ENCODE peak calls at places on chromosomes 11 and 22, in eight cellular contexts. S, C, U, Q, Y, K, J and W are unnamed samples.

GRCh38 chr11:46247090-46247489 is 30.4 kb upstream of the CREB3L1 start:
- DNase-seq in S (no peak), C (no peak), U (no peak), Q (no peak), Y (no peak), K (no peak), J (no peak), W (no peak)

GRCh38 chr11:134460044-134460371 is 48.0 kb upstream of the B3GAT1 start:
- DNase-seq in S (no peak), C (no peak), U (no peak), Q (no peak), Y (peak), K (no peak), J (no peak), W (no peak)

GRCh38 chr22:43540570-43540969 is 128.8 kb downstream of the MPPED1 start:
- DNase-seq in S (no peak), C (no peak), U (no peak), Q (no peak), Y (peak), K (no peak), J (no peak), W (no peak)

GRCh38 chr11:3916962-3917361 is 61.5 kb downstream of the STIM1 start:
- DNase-seq in S (no peak), C (no peak), U (no peak), Q (no peak), Y (no peak), K (no peak), J (no peak), W (no peak)

GRCh38 chr11:267491-267994 is 10.7 kb upstream of the NLRP6 start:
- DNase-seq in S (no peak), C (no peak), U (no peak), Q (no peak), Y (no peak), K (no peak), J (peak), W (no peak)

GRCh38 chr11:129223260-129223659 is 31.1 kb upstream of the ARHGAP32 start:
- DNase-seq in S (no peak), C (no peak), U (no peak), Q (no peak), Y (no peak), K (no peak), J (no peak), W (no peak)

GRCh38 chr11:116955949-116956348 is 118.5 kb upstream of the APOA1 start:
- DNase-seq in S (no peak), C (no peak), U (no peak), Q (no peak), Y (no peak), K (no peak), J (no peak), W (no peak)

GRCh38 chr11:110086892-110087309 is 6.3 kb upstream of the ZC3H12C start:
- DNase-seq in S (peak), C (no peak), U (no peak), Q (no peak), Y (no peak), K (no peak), J (peak), W (no peak)

GRCh38 chr22:43467171-43467570 is 55.4 kb downstream of the MPPED1 start:
- DNase-seq in S (no peak), C (no peak), U (no peak), Q (no peak), Y (peak), K (peak), J (no peak), W (no peak)

GRCh38 chr11:96014234-96014633 is 90.3 kb upstream of the MTMR2 start:
- DNase-seq in S (no peak), C (no peak), U (peak), Q (no peak), Y (no peak), K (no peak), J (no peak), W (no peak)

GRCh38 chr11:47177846-47178245 is 1.2 kb upstream of the ARFGAP2 start:
- DNase-seq in S (no peak), C (no peak), U (no peak), Q (no peak), Y (peak), K (peak), J (no peak), W (no peak)

GRCh38 chr11:62130498-62131464 is 7.0 kb downstream of the INCENP start:
- DNase-seq in S (no peak), C (peak), U (no peak), Q (no peak), Y (peak), K (no peak), J (no peak), W (no peak)

GRCh38 chr11:61516675-61517516 is 8.3 kb downstream of the LRRC10B start:
- DNase-seq in S (peak), C (peak), U (no peak), Q (no peak), Y (peak), K (peak), J (no peak), W (no peak)

GRCh38 chr22:50506611-50507420 is 686 bp downstream of the LMF2 start:
- DNase-seq in S (no peak), C (no peak), U (no peak), Q (no peak), Y (peak), K (peak), J (peak), W (no peak)

GRCh38 chr11:108220721-108221346 is 1.6 kb downstream of the NPAT start:
- DNase-seq in S (no peak), C (no peak), U (no peak), Q (no peak), Y (no peak), K (no peak), J (no peak), W (no peak)

GRCh38 chr11:133153031-133153430 is 379.3 kb downstream of the OPCML start:
- DNase-seq in S (no peak), C (peak), U (no peak), Q (no peak), Y (no peak), K (no peak), J (no peak), W (no peak)

GRCh38 chr11:96054870-96055705 is 131.2 kb upstream of the MTMR2 start:
- DNase-seq in S (peak), C (no peak), U (peak), Q (no peak), Y (no peak), K (no peak), J (no peak), W (no peak)

GRCh38 chr22:17875156-17875555 is 100.9 kb upstream of the BID start:
- DNase-seq in S (no peak), C (no peak), U (no peak), Q (no peak), Y (no peak), K (no peak), J (no peak), W (no peak)

GRCh38 chr11:116276051-116277044 is 496.4 kb downstream of the BUD13 start:
- DNase-seq in S (peak), C (peak), U (peak), Q (peak), Y (peak), K (peak), J (peak), W (peak)

GRCh38 chr22:29002603-29003002 is 59.0 kb downstream of the C22orf31 start:
- DNase-seq in S (no peak), C (no peak), U (no peak), Q (no peak), Y (no peak), K (no peak), J (no peak), W (no peak)

GRCh38 chr11:46914363-46914762 is 4.0 kb downstream of the LRP4 start:
- DNase-seq in S (no peak), C (no peak), U (no peak), Q (no peak), Y (no peak), K (no peak), J (no peak), W (no peak)

GRCh38 chr11:103888541-103888951 is 147.9 kb upstream of the DDI1 start:
- DNase-seq in S (no peak), C (no peak), U (no peak), Q (no peak), Y (no peak), K (no peak), J (no peak), W (no peak)

DNA sequence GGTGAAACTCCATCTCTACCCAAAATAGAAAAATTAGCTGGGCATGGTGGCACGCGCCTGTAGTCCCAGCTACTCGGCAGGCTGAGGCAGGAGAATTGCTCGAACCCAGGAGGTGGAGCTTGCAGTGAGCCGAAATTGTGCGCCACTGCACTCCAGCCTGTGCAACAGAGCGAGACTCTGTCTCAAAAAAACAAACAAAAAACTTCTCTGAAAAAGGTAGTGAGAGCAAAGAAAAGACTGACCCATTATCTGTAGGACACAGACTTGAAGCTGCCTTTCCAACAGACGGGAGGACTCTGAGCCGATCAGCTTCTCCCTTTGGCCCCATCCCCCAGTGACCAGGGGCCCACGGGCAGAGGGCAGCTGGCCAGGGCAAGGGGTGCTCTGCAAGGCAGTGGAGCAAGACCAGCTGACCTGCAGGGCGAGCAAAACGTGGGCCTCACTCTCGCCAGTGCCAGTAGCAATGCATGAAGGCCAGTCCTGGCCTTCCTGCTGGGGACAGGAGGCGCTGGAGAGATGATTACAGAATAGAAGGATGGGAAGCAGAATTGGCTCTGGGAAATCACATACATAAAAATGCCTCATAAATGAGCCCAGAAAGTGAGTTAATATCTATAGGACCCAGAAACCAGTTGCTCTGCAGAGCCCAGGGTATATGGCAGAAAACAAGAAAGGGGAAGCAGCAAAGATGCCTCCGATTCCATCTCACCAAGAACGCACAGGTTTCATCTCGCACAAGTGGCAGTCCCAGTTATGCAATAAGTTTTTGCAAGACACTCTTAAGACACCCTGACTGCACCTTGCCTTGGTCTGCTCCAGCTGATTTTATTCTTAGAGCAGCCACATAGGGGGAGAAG is 2.8 kb downstream of the EHD1 start:
- DNase-seq in S (peak), C (no peak), U (no peak), Q (no peak), Y (peak), K (no peak), J (no peak), W (no peak)
- H3K27ac ChIP-seq in S (no peak), C (peak), U (peak), Q (peak), Y (no peak), K (no peak), J (peak), W (peak)

GRCh38 chr22:48532986-48533385 is 1294.7 kb downstream of the BRD1 start:
- DNase-seq in S (no peak), C (no peak), U (no peak), Q (no peak), Y (no peak), K (no peak), J (no peak), W (no peak)

GRCh38 chr22:48534395-48534958 is 1293.2 kb downstream of the BRD1 start:
- DNase-seq in S (no peak), C (no peak), U (no peak), Q (no peak), Y (no peak), K (no peak), J (no peak), W (no peak)

GRCh38 chr22:48536691-48537591 is 1290.7 kb downstream of the BRD1 start:
- DNase-seq in S (no peak), C (peak), U (no peak), Q (peak), Y (no peak), K (no peak), J (no peak), W (peak)

GRCh38 chr22:48538291-48538820 is 1289.3 kb downstream of the BRD1 start:
- DNase-seq in S (no peak), C (no peak), U (no peak), Q (no peak), Y (no peak), K (no peak), J (no peak), W (no peak)

DNA sequence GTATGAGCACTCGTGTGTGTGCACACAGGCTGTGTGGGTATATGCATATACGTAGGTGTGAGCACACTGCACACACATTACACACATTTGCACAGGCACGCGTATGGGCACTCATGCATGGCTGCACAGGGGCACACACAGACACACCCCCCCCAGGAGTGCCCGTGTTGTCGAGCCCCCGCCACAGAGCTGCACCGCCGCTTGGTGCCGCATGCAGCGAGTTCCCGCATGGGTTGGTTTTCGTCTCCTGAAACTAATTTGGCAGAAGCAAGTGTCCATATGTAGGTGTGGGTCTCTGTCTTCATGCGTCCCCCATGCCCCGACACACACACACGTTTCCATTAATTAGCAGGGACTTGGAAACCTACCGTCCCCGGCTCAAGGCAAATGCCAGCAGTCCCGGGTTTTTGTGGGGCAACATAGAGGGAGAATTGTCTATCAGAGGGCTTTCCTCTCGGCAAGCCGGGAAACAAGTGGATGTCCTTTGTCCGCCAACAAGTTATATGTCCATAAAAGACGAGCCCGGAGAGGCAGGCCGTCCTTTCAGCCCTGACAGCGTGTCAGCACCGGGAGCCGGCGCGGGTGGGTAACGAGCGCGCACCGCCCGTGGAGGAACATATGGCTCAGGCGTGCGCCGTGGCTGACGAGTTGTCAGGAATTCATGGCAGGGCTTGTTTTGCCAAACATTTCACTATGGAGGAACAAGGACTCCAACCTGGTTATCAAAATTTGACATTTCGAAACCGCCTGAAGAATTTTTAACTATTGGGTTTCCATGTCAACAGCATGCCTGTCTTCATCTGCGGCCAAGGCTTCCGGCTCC is 1291.6 kb downstream of the BRD1 start:
- DNase-seq in S (no peak), C (peak), U (no peak), Q (no peak), Y (no peak), K (no peak), J (no peak), W (peak)
- H3K27ac ChIP-seq in S (no peak), C (peak), U (no peak), Q (peak), Y (no peak), K (no peak), J (no peak), W (peak)

GRCh38 chr22:39255449-39256185 is 10.8 kb upstream of the PDGFB start:
- DNase-seq in S (no peak), C (no peak), U (no peak), Q (no peak), Y (no peak), K (no peak), J (no peak), W (no peak)
- H3K27ac ChIP-seq in S (peak), C (peak), U (peak), Q (no peak), Y (peak), K (peak), J (peak), W (no peak)

DNA sequence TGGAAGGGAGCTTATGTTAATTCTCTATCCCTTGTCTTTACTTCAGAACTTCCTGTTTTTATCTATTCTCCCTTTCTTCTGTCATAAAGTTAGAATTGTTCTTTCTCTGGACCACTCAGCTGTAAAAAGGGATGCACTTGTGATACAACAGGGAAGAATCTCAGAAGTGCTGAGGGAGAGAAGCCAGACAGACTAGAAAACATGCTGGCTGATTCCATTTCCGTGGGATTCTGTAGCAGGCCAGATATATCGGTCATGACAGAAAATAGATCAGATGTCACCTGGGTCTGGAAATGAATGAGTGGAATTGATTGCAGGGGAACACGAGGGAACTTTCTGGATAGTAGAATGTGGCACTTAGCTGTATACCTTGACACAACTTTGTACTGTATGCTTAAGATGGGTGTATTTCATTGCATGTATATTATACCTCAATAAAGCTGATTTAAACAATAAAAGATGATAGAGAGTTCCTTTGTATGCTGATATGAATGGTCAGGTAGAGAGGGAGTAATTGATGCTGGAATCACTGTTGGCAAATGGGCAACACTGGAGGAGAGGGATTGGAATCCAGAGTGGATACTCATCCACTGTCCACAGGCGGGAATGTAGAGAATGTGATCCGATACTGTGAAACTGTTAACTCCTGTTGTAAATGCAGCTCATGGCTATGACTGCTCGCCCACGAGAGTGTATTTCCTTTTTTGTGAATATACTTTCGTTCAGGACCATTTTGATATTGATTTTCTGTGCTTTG is 59.6 kb downstream of the ATXN10 start:
- DNase-seq in S (no peak), C (no peak), U (no peak), Q (no peak), Y (no peak), K (no peak), J (no peak), W (no peak)
- H3K27ac ChIP-seq in S (no peak), C (no peak), U (no peak), Q (no peak), Y (no peak), K (no peak), J (no peak), W (no peak)

DNA sequence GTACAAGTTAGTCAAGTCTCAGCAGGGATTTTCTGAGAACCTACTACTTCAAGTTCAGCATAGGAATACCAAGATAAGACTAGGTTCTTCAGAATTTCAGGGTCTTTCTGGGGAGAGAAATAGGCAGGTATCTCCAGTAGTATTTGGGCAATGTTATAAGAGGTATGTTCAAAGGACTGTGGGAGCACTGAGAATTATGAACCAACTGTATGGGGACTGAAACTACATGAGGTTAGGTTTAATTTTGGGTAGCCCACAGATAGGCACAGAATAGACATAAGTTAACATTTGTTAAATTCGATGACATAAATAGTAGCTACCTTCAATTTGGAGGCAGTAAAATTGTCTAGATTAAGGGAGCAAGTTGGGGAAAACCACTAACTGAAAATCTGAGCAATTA is 9.2 kb upstream of the GAB2 start:
- DNase-seq in S (no peak), C (no peak), U (no peak), Q (no peak), Y (no peak), K (no peak), J (no peak), W (no peak)
- H3K27ac ChIP-seq in S (no peak), C (no peak), U (no peak), Q (no peak), Y (no peak), K (no peak), J (no peak), W (no peak)

GRCh38 chr11:75576445-75577049 is 14.5 kb downstream of the SERPINH1 start:
- DNase-seq in S (peak), C (no peak), U (no peak), Q (peak), Y (peak), K (peak), J (peak), W (no peak)

GRCh38 chr11:75576017-75576416 is 14.0 kb downstream of the SERPINH1 start:
- DNase-seq in S (no peak), C (no peak), U (no peak), Q (no peak), Y (no peak), K (no peak), J (no peak), W (no peak)

GRCh38 chr11:75577198-75577597 is 15.1 kb downstream of the SERPINH1 start:
- DNase-seq in S (no peak), C (no peak), U (no peak), Q (peak), Y (peak), K (peak), J (no peak), W (no peak)

GRCh38 chr11:75572744-75573143 is 10.7 kb downstream of the SERPINH1 start:
- DNase-seq in S (no peak), C (no peak), U (no peak), Q (no peak), Y (no peak), K (no peak), J (no peak), W (no peak)

DNA sequence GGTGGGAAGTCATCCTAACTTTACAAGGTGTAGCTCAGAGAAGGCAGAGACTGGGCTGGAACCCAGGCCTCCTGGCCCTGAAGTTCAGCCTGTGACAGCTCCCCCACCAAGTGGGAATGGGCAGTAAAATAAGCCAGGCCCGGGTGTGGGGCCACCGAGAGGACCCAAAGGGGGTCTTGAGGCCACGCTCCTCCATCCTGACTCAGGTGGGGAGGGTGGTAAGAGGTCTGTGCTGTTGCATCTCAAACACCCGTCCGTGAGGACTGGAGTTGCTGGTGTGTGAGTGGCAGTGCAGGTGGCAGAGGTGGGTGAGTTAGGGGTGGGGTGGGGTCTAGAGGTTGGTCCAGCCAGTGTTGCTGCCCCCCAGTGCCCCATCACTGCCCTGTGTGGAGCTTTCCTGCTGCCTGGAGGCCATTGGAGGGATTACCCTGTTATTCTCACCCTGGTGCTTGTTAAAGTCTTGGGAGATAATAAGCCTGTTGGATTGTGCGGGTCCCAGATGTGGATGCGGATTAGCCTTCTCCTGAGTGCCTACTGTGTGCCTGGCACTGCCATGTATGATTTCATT is 12.7 kb downstream of the SERPINH1 start:
- DNase-seq in S (no peak), C (no peak), U (no peak), Q (no peak), Y (no peak), K (no peak), J (no peak), W (no peak)
- H3K27ac ChIP-seq in S (no peak), C (no peak), U (no peak), Q (no peak), Y (no peak), K (peak), J (no peak), W (no peak)

GRCh38 chr22:23769321-23769965 is 1.7 kb upstream of the CHCHD10 start:
- DNase-seq in S (no peak), C (no peak), U (no peak), Q (no peak), Y (no peak), K (no peak), J (no peak), W (no peak)
- H3K27ac ChIP-seq in S (no peak), C (peak), U (peak), Q (no peak), Y (no peak), K (no peak), J (no peak), W (no peak)

GRCh38 chr11:130606181-130606580 is 157.7 kb downstream of the ADAMTS15 start:
- DNase-seq in S (no peak), C (no peak), U (no peak), Q (no peak), Y (no peak), K (no peak), J (no peak), W (no peak)
- H3K27ac ChIP-seq in S (no peak), C (no peak), U (no peak), Q (peak), Y (no peak), K (no peak), J (no peak), W (no peak)